ENCODE peak calls at places on chromosomes 3 and 15, in six cellular contexts. One of them, this sample, is unnamed.

GRCh38 chr15:98421419-98422085 is 226.8 kb upstream of the IGF1R start:
- DNase-seq in foreskin fibroblast: peak; percentile 21
- DNase-seq in fibroblast of villous mesenchyme: peak; percentile 23
- DNase-seq in epithelial cell of esophagus: peak; percentile 39
- DNase-seq in coronary artery: no peak
- DNase-seq in astrocyte of the spinal cord: peak; percentile 24
- DNase-seq in this sample: no peak

GRCh38 chr3:138381413-138381901 is 33.1 kb downstream of the MRAS start:
- DNase-seq in foreskin fibroblast: no peak
- DNase-seq in fibroblast of villous mesenchyme: peak; percentile 34
- DNase-seq in epithelial cell of esophagus: no peak
- DNase-seq in coronary artery: no peak
- DNase-seq in astrocyte of the spinal cord: peak; percentile 18
- DNase-seq in this sample: no peak

GRCh38 chr15:67542192-67542461 is 376 bp upstream of the MAP2K5 start:
- DNase-seq in foreskin fibroblast: no peak
- DNase-seq in fibroblast of villous mesenchyme: no peak
- DNase-seq in epithelial cell of esophagus: no peak
- DNase-seq in coronary artery: no peak
- DNase-seq in astrocyte of the spinal cord: peak; percentile 37
- DNase-seq in this sample: no peak

GRCh38 chr3:101202640-101203039 is 117.7 kb downstream of the IMPG2 start:
- DNase-seq in foreskin fibroblast: no peak
- DNase-seq in fibroblast of villous mesenchyme: no peak
- DNase-seq in epithelial cell of esophagus: no peak
- DNase-seq in coronary artery: no peak
- DNase-seq in astrocyte of the spinal cord: no peak
- DNase-seq in this sample: no peak

GRCh38 chr3:134392336-134392983 is 18.2 kb upstream of the AMOTL2 start:
- DNase-seq in foreskin fibroblast: no peak
- DNase-seq in fibroblast of villous mesenchyme: no peak
- DNase-seq in epithelial cell of esophagus: no peak
- DNase-seq in coronary artery: no peak
- DNase-seq in astrocyte of the spinal cord: no peak
- DNase-seq in this sample: no peak

GRCh38 chr15:33125883-33126535 is 68.5 kb downstream of the FMN1 start:
- DNase-seq in foreskin fibroblast: no peak
- DNase-seq in fibroblast of villous mesenchyme: peak; percentile 41
- DNase-seq in epithelial cell of esophagus: no peak
- DNase-seq in coronary artery: no peak
- DNase-seq in astrocyte of the spinal cord: no peak
- DNase-seq in this sample: no peak

GRCh38 chr15:36428102-36428845 is 151.2 kb upstream of the CDIN1 start:
- DNase-seq in foreskin fibroblast: peak; percentile 100
- DNase-seq in fibroblast of villous mesenchyme: peak; percentile 98
- DNase-seq in epithelial cell of esophagus: peak; percentile 96
- DNase-seq in coronary artery: no peak
- DNase-seq in astrocyte of the spinal cord: peak; percentile 99
- DNase-seq in this sample: no peak

GRCh38 chr3:31568649-31569048 is 35.9 kb downstream of the STT3B start:
- DNase-seq in foreskin fibroblast: no peak
- DNase-seq in fibroblast of villous mesenchyme: no peak
- DNase-seq in epithelial cell of esophagus: no peak
- DNase-seq in coronary artery: no peak
- DNase-seq in astrocyte of the spinal cord: no peak
- DNase-seq in this sample: no peak

GRCh38 chr3:139117136-139117675 is 72.5 kb upstream of the PRR23C start:
- DNase-seq in foreskin fibroblast: peak; percentile 62
- DNase-seq in fibroblast of villous mesenchyme: peak; percentile 44
- DNase-seq in epithelial cell of esophagus: peak; percentile 54
- DNase-seq in coronary artery: no peak
- DNase-seq in astrocyte of the spinal cord: peak; percentile 25
- DNase-seq in this sample: no peak

GRCh38 chr3:146912233-146913015 is 307.3 kb upstream of the PLSCR5 start:
- DNase-seq in foreskin fibroblast: no peak
- DNase-seq in fibroblast of villous mesenchyme: no peak
- DNase-seq in epithelial cell of esophagus: no peak
- DNase-seq in coronary artery: no peak
- DNase-seq in astrocyte of the spinal cord: peak; percentile 41
- DNase-seq in this sample: no peak

GRCh38 chr3:18012464-18012863 is 270.0 kb upstream of the TBC1D5 start:
- DNase-seq in foreskin fibroblast: no peak
- DNase-seq in fibroblast of villous mesenchyme: no peak
- DNase-seq in epithelial cell of esophagus: no peak
- DNase-seq in coronary artery: no peak
- DNase-seq in astrocyte of the spinal cord: no peak
- DNase-seq in this sample: no peak

GRCh38 chr3:63934484-63934883 is 22.3 kb upstream of the SCAANT1 start:
- DNase-seq in foreskin fibroblast: no peak
- DNase-seq in fibroblast of villous mesenchyme: no peak
- DNase-seq in epithelial cell of esophagus: no peak
- DNase-seq in coronary artery: no peak
- DNase-seq in astrocyte of the spinal cord: no peak
- DNase-seq in this sample: no peak

GRCh38 chr3:129313415-129313982 is 34.8 kb downstream of the HMCES start:
- DNase-seq in foreskin fibroblast: no peak
- DNase-seq in fibroblast of villous mesenchyme: no peak
- DNase-seq in epithelial cell of esophagus: peak; percentile 20
- DNase-seq in coronary artery: no peak
- DNase-seq in astrocyte of the spinal cord: no peak
- DNase-seq in this sample: no peak

GRCh38 chr3:115862099-115862498 is 238.8 kb downstream of the GAP43 start:
- DNase-seq in foreskin fibroblast: no peak
- DNase-seq in fibroblast of villous mesenchyme: no peak
- DNase-seq in epithelial cell of esophagus: no peak
- DNase-seq in coronary artery: no peak
- DNase-seq in astrocyte of the spinal cord: no peak
- DNase-seq in this sample: no peak

GRCh38 chr3:21754839-21755238 is 3.8 kb upstream of the ZNF385D start:
- DNase-seq in foreskin fibroblast: no peak
- DNase-seq in fibroblast of villous mesenchyme: no peak
- DNase-seq in epithelial cell of esophagus: no peak
- DNase-seq in coronary artery: no peak
- DNase-seq in astrocyte of the spinal cord: no peak
- DNase-seq in this sample: no peak

GRCh38 chr3:197750863-197751737 is 1.4 kb downstream of the FYTTD1 start:
- DNase-seq in foreskin fibroblast: peak; percentile 44
- DNase-seq in fibroblast of villous mesenchyme: peak; percentile 68
- DNase-seq in epithelial cell of esophagus: peak; percentile 57
- DNase-seq in coronary artery: peak; percentile 76
- DNase-seq in astrocyte of the spinal cord: peak; percentile 52
- DNase-seq in this sample: peak; percentile 37

GRCh38 chr3:124552224-124552623 is 178.0 kb upstream of the UMPS start:
- DNase-seq in foreskin fibroblast: no peak
- DNase-seq in fibroblast of villous mesenchyme: no peak
- DNase-seq in epithelial cell of esophagus: peak; percentile 79
- DNase-seq in coronary artery: no peak
- DNase-seq in astrocyte of the spinal cord: no peak
- DNase-seq in this sample: no peak

GRCh38 chr15:52011711-52012144 is 7.3 kb upstream of the MAPK6 start:
- DNase-seq in foreskin fibroblast: no peak
- DNase-seq in fibroblast of villous mesenchyme: peak; percentile 37
- DNase-seq in epithelial cell of esophagus: no peak
- DNase-seq in coronary artery: no peak
- DNase-seq in astrocyte of the spinal cord: no peak
- DNase-seq in this sample: no peak

GRCh38 chr3:128632301-128632700 is 18.3 kb downstream of the RPN1 start:
- DNase-seq in foreskin fibroblast: no peak
- DNase-seq in fibroblast of villous mesenchyme: no peak
- DNase-seq in epithelial cell of esophagus: no peak
- DNase-seq in coronary artery: no peak
- DNase-seq in astrocyte of the spinal cord: no peak
- DNase-seq in this sample: no peak

GRCh38 chr15:66808181-66808824 is 106.3 kb downstream of the SMAD6 start:
- DNase-seq in foreskin fibroblast: no peak
- DNase-seq in fibroblast of villous mesenchyme: no peak
- DNase-seq in epithelial cell of esophagus: no peak
- DNase-seq in coronary artery: no peak
- DNase-seq in astrocyte of the spinal cord: no peak
- DNase-seq in this sample: no peak

GRCh38 chr3:73716418-73716817 is 91.7 kb upstream of the PDZRN3 start:
- DNase-seq in foreskin fibroblast: peak; percentile 50
- DNase-seq in fibroblast of villous mesenchyme: no peak
- DNase-seq in epithelial cell of esophagus: peak; percentile 81
- DNase-seq in coronary artery: no peak
- DNase-seq in astrocyte of the spinal cord: peak; percentile 62
- DNase-seq in this sample: no peak

GRCh38 chr3:60146121-60146520 is 1096.3 kb upstream of the CFAP20DC start:
- DNase-seq in foreskin fibroblast: no peak
- DNase-seq in fibroblast of villous mesenchyme: no peak
- DNase-seq in epithelial cell of esophagus: no peak
- DNase-seq in coronary artery: no peak
- DNase-seq in astrocyte of the spinal cord: no peak
- DNase-seq in this sample: no peak

This sample was measured in ascending aorta.